ENCODE peak calls at places on chromosomes 11 and 22, in seven cellular contexts. X is lung, P is gastrocnemius medialis, Z is GM23338, L is upper lobe of right lung, N is RWPE1, D is tibial nerve. F is an unnamed sample.

GRCh38 chr22:29146771-29147170 is 58.9 kb upstream of the EMID1 start:
- DNase-seq in X (no peak), P (no peak), Z (no peak), L (peak), N (no peak), D (no peak), F (no peak)

GRCh38 chr11:34427171-34427805 is 11.4 kb upstream of the CAT start:
- DNase-seq in X (peak), P (no peak), Z (no peak), L (no peak), N (peak), D (no peak), F (peak)

GRCh38 chr22:20441631-20442484 is 4.2 kb upstream of the SCARF2 start:
- DNase-seq in X (no peak), P (no peak), Z (no peak), L (no peak), N (no peak), D (no peak), F (no peak)

GRCh38 chr11:33622231-33622630 is 78.4 kb downstream of the C11orf91 start:
- DNase-seq in X (no peak), P (no peak), Z (no peak), L (no peak), N (no peak), D (no peak), F (no peak)

GRCh38 chr11:93529707-93530467 is 13.3 kb downstream of the SMCO4 start:
- DNase-seq in X (no peak), P (no peak), Z (no peak), L (peak), N (no peak), D (no peak), F (no peak)

GRCh38 chr11:106447631-106448191 is 370.2 kb downstream of the AASDHPPT start:
- DNase-seq in X (no peak), P (no peak), Z (no peak), L (no peak), N (no peak), D (no peak), F (no peak)

GRCh38 chr22:26681395-26681821 is 24.0 kb downstream of the MIAT start:
- DNase-seq in X (peak), P (no peak), Z (peak), L (peak), N (no peak), D (no peak), F (no peak)

GRCh38 chr11:78292109-78292803 is 103.5 kb downstream of the USP35 start:
- DNase-seq in X (peak), P (no peak), Z (no peak), L (no peak), N (no peak), D (no peak), F (no peak)

DNA sequence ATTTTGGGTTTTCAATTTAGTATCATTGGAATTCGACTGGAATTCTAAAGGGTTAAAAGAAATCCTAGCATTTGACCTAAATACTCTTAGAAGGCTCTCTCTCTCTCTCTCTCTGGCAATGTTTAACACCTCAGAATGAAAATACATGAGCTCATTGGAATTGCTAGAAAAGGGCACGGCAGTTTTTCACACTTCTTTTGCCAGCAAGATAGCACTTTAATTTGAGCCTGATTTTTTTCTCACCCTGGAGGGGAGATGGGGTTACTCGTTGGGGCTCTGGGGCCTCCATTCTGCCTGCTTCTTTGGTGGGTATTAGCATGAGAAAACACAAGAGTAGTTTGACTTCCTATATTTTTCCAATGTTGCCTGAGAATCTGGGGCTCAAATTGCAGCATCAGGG is 22.8 kb upstream of the CLMP start:
- DNase-seq in X (no peak), P (no peak), Z (peak), L (no peak), N (no peak), D (no peak), F (no peak)
- H3K27ac ChIP-seq in X (no peak), P (no peak), Z (peak), L (no peak), N (no peak), D (no peak), F (peak)

GRCh38 chr11:44826922-44827643 is 100.3 kb downstream of the TSPAN18 start:
- DNase-seq in X (no peak), P (no peak), Z (no peak), L (peak), N (no peak), D (no peak), F (no peak)

GRCh38 chr11:44822369-44822768 is 95.6 kb downstream of the TSPAN18 start:
- DNase-seq in X (no peak), P (no peak), Z (no peak), L (no peak), N (no peak), D (no peak), F (no peak)

GRCh38 chr11:44823920-44824704 is 97.3 kb downstream of the TSPAN18 start:
- DNase-seq in X (no peak), P (no peak), Z (peak), L (peak), N (no peak), D (no peak), F (no peak)

GRCh38 chr11:44825058-44825795 is 98.5 kb downstream of the TSPAN18 start:
- DNase-seq in X (no peak), P (no peak), Z (no peak), L (peak), N (no peak), D (no peak), F (no peak)

DNA sequence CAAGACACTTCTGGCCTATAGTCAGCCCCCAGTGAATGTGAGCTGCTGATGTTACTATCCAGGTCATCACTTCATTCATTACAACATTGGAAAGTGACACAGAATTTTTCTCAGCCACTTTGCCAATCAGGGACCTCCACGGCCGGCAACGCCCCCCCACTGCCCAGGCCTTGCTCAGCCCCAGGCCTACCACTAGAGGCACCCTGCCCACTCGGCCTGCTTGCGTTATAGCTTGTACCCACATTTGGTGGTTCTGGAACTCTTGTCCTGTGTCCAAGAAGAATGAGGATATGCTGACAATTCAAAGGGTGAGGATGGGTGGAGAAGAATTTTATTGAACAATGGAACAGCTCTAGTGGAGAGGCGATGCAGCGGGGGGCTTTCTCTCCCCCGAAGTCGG is 96.2 kb downstream of the TSPAN18 start:
- DNase-seq in X (no peak), P (no peak), Z (peak), L (peak), N (no peak), D (no peak), F (no peak)
- TF ChIP-seq CTCF in X (no peak), P (no peak), Z (peak), L (peak), N (no peak), D (no peak), F (peak)

GRCh38 chr11:68549789-68550484 is 89.4 kb downstream of the PPP6R3 start:
- DNase-seq in X (no peak), P (no peak), Z (no peak), L (no peak), N (no peak), D (no peak), F (no peak)
- H3K27ac ChIP-seq in X (peak), P (peak), Z (peak), L (peak), N (no peak), D (no peak), F (no peak)

GRCh38 chr11:7527029-7527428 is 13.2 kb downstream of the PPFIBP2 start:
- DNase-seq in X (no peak), P (no peak), Z (no peak), L (no peak), N (no peak), D (no peak), F (no peak)

GRCh38 chr11:7528514-7529049 is 14.8 kb downstream of the PPFIBP2 start:
- DNase-seq in X (no peak), P (no peak), Z (no peak), L (no peak), N (no peak), D (no peak), F (no peak)

GRCh38 chr11:7532395-7532794 is 18.6 kb downstream of the PPFIBP2 start:
- DNase-seq in X (no peak), P (no peak), Z (no peak), L (no peak), N (no peak), D (no peak), F (no peak)

GRCh38 chr11:7531011-7531410 is 17.2 kb downstream of the PPFIBP2 start:
- DNase-seq in X (no peak), P (no peak), Z (no peak), L (no peak), N (no peak), D (no peak), F (no peak)

GRCh38 chr11:7530013-7530412 is 16.2 kb downstream of the PPFIBP2 start:
- DNase-seq in X (no peak), P (no peak), Z (no peak), L (no peak), N (no peak), D (no peak), F (no peak)
- TF ChIP-seq CTCF in X (no peak), P (no peak), Z (no peak), L (no peak), N (no peak), D (no peak), F (no peak)

GRCh38 chr11:117220999-117221774 is 10.7 kb downstream of the PCSK7 start:
- DNase-seq in X (no peak), P (peak), Z (no peak), L (no peak), N (no peak), D (no peak), F (no peak)
- H3K27ac ChIP-seq in X (peak), P (peak), Z (no peak), L (peak), N (peak), D (peak), F (peak)